ENCODE peak calls at places on chromosome 3, in eight cellular contexts. R, M, D, O, T, L, Z and N are unnamed samples. For H3K4me1, the result is how much of the 10 kb centered on the place peaks cover.

GRCh38 chr3:123026551-123027291 is 842 bp downstream of the SEMA5B start:
- DNase-seq in R (peak), M (no peak), D (peak), O (peak), T (peak), L (peak), Z (peak), N (no peak)

GRCh38 chr3:61718565-61718964 is 157.2 kb downstream of the PTPRG start:
- DNase-seq in R (no peak), M (no peak), D (no peak), O (no peak), T (no peak), L (no peak), Z (no peak), N (no peak)

GRCh38 chr3:134054881-134055280 is 25.2 kb upstream of the SLCO2A1 start:
- DNase-seq in R (no peak), M (no peak), D (no peak), O (no peak), T (no peak), L (peak), Z (no peak), N (no peak)

GRCh38 chr3:110697961-110698360 is 373.7 kb upstream of the NECTIN3 start:
- DNase-seq in R (no peak), M (peak), D (no peak), O (no peak), T (no peak), L (no peak), Z (no peak), N (no peak)

GRCh38 chr3:177211503-177212277 is 14.4 kb upstream of the TBL1XR1 start:
- DNase-seq in R (no peak), M (no peak), D (peak), O (no peak), T (no peak), L (peak), Z (peak), N (no peak)

GRCh38 chr3:72538070-72538745 is 310.0 kb downstream of the SHQ1 start:
- DNase-seq in R (no peak), M (no peak), D (no peak), O (no peak), T (no peak), L (no peak), Z (no peak), N (no peak)

GRCh38 chr3:73029321-73029796 is 32.1 kb upstream of the EBLN2 start:
- DNase-seq in R (no peak), M (peak), D (no peak), O (no peak), T (no peak), L (no peak), Z (no peak), N (no peak)

GRCh38 chr3:126781889-126782491 is 78.0 kb downstream of the CHCHD6 start:
- DNase-seq in R (no peak), M (peak), D (no peak), O (no peak), T (no peak), L (no peak), Z (no peak), N (no peak)

GRCh38 chr3:152126260-152126659 is 142.5 kb upstream of the MBNL1 start:
- DNase-seq in R (no peak), M (peak), D (no peak), O (no peak), T (no peak), L (no peak), Z (no peak), N (no peak)

GRCh38 chr3:31399270-31399669 is 133.5 kb upstream of the STT3B start:
- DNase-seq in R (no peak), M (no peak), D (no peak), O (no peak), T (no peak), L (no peak), Z (no peak), N (no peak)

GRCh38 chr3:51173518-51174271 is 211.4 kb upstream of the MANF start:
- DNase-seq in R (no peak), M (no peak), D (no peak), O (no peak), T (no peak), L (no peak), Z (no peak), N (no peak)

GRCh38 chr3:15470261-15470660 is 42.9 kb downstream of the EAF1 start:
- DNase-seq in R (no peak), M (no peak), D (no peak), O (no peak), T (no peak), L (no peak), Z (no peak), N (no peak)

GRCh38 chr3:20254268-20255117 is 68.5 kb upstream of the SGO1 start:
- DNase-seq in R (no peak), M (no peak), D (no peak), O (no peak), T (no peak), L (no peak), Z (no peak), N (no peak)

GRCh38 chr3:37526511-37526910 is 335.2 kb upstream of the CTDSPL start:
- DNase-seq in R (peak), M (peak), D (no peak), O (peak), T (peak), L (no peak), Z (peak), N (no peak)

GRCh38 chr3:11847607-11848006 is 922 bp upstream of the TAMM41 start:
- DNase-seq in R (no peak), M (no peak), D (no peak), O (no peak), T (no peak), L (no peak), Z (no peak), N (no peak)

GRCh38 chr3:195040094-195040493 is 230.9 kb downstream of the XXYLT1 start:
- DNase-seq in R (peak), M (no peak), D (no peak), O (no peak), T (no peak), L (peak), Z (no peak), N (no peak)

GRCh38 chr3:124315215-124316033 is 323.5 kb upstream of the ROPN1 start:
- DNase-seq in R (no peak), M (peak), D (no peak), O (no peak), T (no peak), L (no peak), Z (no peak), N (no peak)

GRCh38 chr3:177640319-177640997 is 443.2 kb upstream of the TBL1XR1 start:
- DNase-seq in R (no peak), M (no peak), D (no peak), O (no peak), T (no peak), L (no peak), Z (no peak), N (no peak)

GRCh38 chr3:14544282-14545250 is 4.4 kb upstream of the GRIP2 start:
- DNase-seq in R (no peak), M (no peak), D (no peak), O (no peak), T (peak), L (no peak), Z (no peak), N (no peak)

GRCh38 chr3:46900007-46900292 is 22.4 kb downstream of the PTH1R start:
- DNase-seq in R (peak), M (no peak), D (no peak), O (no peak), T (peak), L (no peak), Z (no peak), N (no peak)

GRCh38 chr3:52502808-52503350 is 7.7 kb downstream of the STAB1 start:
- DNase-seq in R (no peak), M (no peak), D (no peak), O (no peak), T (no peak), L (no peak), Z (no peak), N (no peak)
- H3K4me1 ChIP-seq in R (under half), M (under half), D (under half), O (under half), T (under half), L (under half), Z (under half), N (under half)

GRCh38 chr3:156606729-156607128 is 51.8 kb upstream of the SSR3 start:
- DNase-seq in R (no peak), M (no peak), D (no peak), O (no peak), T (no peak), L (no peak), Z (no peak), N (no peak)

GRCh38 chr3:156603379-156604017 is 48.6 kb upstream of the SSR3 start:
- DNase-seq in R (no peak), M (no peak), D (no peak), O (no peak), T (no peak), L (no peak), Z (no peak), N (no peak)

GRCh38 chr3:156604642-156605144 is 49.8 kb upstream of the SSR3 start:
- DNase-seq in R (no peak), M (no peak), D (no peak), O (no peak), T (no peak), L (no peak), Z (no peak), N (no peak)

GRCh38 chr3:156604064-156604641 is 49.2 kb upstream of the SSR3 start:
- DNase-seq in R (no peak), M (no peak), D (no peak), O (no peak), T (no peak), L (no peak), Z (no peak), N (no peak)

GRCh38 chr3:156605686-156606605 is 51.0 kb upstream of the SSR3 start:
- DNase-seq in R (peak), M (peak), D (peak), O (peak), T (peak), L (peak), Z (peak), N (no peak)
- TF ChIP-seq POLR2A in R (no peak), M (peak), D (no peak), O (peak), T (no peak), L (peak), Z (peak), N (no peak)

GRCh38 chr3:185657691-185658503 is 71.8 kb downstream of the SENP2 start:
- DNase-seq in R (no peak), M (no peak), D (no peak), O (peak), T (no peak), L (no peak), Z (no peak), N (no peak)
- H3K4me1 ChIP-seq in R (under half), M (under half), D (under half), O (under half), T (under half), L (under half), Z (under half), N (half or more)

DNA sequence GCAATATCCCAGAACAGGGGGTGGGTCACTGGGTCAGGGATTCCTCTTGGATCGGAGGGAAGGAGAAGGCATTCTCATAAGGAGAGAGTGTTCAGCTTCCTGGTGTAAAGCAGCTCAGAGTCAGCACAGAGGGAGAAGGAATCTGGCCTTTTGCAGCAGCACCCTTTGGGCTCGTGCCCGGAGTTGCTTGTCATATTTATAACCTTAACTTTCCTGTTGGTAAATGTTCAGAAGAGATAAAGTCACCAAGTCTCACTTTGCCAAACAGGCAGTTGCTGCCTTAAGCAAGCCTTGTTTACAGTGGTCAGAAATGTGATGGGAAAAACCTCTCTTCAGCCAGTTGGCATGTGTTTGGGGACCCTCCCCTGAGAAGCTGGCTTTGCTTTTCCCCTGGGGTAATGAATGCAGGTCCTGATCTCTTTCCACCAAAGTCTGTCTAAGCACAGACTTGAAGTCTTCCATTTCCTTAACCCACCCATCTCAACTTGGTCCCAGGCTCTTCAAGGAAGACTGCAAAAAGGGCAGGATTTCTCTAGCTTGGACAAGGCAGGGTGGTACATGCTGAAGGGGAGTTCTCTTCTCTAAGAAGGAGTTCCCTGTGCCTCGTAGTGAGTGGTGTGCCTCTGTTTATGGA is 206.9 kb upstream of the BHLHE40 start:
- DNase-seq in R (peak), M (peak), D (peak), O (peak), T (peak), L (peak), Z (peak), N (peak)
- TF ChIP-seq POLR2A in R (no peak), M (no peak), D (peak), O (no peak), T (no peak), L (no peak), Z (peak), N (no peak)

DNA sequence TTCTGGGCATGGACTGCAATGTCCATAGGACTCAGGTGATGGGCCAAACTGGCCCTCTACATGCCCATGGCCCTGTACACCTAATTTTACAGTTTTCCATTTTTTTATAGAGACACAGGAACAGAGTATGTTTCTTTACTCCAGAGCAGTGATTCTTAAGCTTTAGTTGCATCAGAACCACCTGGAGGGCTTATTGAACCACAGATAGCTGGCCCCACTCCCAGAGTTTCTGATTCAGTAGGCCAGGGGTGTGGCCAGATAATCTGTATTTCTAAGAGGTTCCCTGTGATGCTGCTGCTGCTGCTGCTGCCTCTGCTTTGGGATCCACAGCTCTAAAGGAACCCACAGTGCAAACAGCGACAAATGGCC is 5.1 kb downstream of the RBP1 start:
- DNase-seq in R (no peak), M (peak), D (no peak), O (peak), T (no peak), L (no peak), Z (peak), N (no peak)
- H3K4me1 ChIP-seq in R (half or more), M (under half), D (under half), O (under half), T (under half), L (under half), Z (half or more), N (under half)

DNA sequence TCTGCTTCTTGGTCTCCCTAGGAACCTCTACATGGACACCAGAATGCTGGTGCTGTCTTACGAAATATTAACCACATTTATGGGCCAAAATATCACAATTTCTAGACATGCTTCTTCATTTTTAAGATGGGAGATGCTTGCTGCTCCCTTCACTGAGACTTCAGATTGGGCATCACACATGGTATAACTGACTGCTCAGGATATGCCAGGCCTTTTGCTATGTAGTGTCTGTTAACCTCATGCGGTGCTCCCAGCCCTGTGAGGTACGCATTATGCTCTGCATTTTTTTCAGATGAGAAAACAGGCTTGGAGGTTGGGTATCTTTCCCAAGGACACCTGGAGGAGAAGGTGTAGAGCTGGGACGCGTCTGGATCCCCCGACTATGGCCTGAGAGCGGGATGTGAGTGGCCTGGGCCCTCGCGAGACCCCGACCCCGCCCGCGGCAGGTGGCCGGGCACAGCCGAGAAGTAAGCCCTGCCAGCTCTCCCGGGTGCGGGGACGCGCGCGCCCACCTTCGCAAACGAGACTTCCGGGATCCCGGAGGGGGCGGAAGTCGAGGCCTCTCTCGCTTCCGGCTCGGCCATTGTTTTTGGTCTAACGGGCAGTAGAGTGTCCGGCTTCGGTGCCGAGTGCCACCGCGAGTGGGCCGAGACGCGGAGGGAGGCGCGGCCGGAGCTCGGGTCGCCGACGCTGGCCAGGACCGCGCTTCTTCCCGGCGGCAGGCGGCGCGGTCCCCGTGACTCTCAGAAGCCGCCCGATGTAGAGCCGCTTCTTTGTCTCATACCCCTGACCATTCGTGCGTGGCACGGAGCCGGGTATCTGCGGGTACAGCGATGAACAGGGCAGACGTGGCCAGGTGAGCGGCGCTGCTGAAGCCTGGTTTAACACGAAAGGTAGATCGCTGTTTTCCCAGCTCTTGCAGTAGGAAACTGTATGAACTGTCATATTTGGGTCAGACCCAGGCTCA is at the start of gene ZKSCAN7:
- DNase-seq in R (peak), M (peak), D (peak), O (peak), T (peak), L (peak), Z (peak), N (no peak)
- TF ChIP-seq POLR2A in R (no peak), M (no peak), D (no peak), O (no peak), T (no peak), L (no peak), Z (peak), N (no peak)

GRCh38 chr3:197576838-197577237 is 21.1 kb upstream of the BDH1 start:
- DNase-seq in R (no peak), M (no peak), D (no peak), O (no peak), T (no peak), L (no peak), Z (no peak), N (no peak)
- H3K4me1 ChIP-seq in R (under half), M (under half), D (under half), O (under half), T (under half), L (under half), Z (under half), N (under half)

GRCh38 chr3:45545476-45545875 is 49.1 kb upstream of the LIMD1 start:
- DNase-seq in R (no peak), M (peak), D (no peak), O (peak), T (peak), L (peak), Z (no peak), N (no peak)
- TF ChIP-seq POLR2A in R (no peak), M (no peak), D (no peak), O (no peak), T (no peak), L (no peak), Z (no peak), N (no peak)